ENCODE peak calls at places on chromosome 20, in five cellular contexts. Q is GM23248, H is H1, G is Peyer's patch, Y is fibroblast of lung. X is an unnamed sample. For H3K4me1, the result is how much of the 10 kb centered on the place peaks cover.

GRCh38 chr20:1460275-1460674 is 6.4 kb downstream of the NSFL1C start:
- DNase-seq in Q (no peak), G (no peak), H (no peak), Y (no peak), X (no peak)

GRCh38 chr20:47620808-47621805 is 119.4 kb downstream of the NCOA3 start:
- DNase-seq in Y (peak), G (no peak), H (no peak), Q (peak), X (no peak)

GRCh38 chr20:44517454-44517853 is 4.4 kb downstream of the SERINC3 start:
- DNase-seq in H (no peak), Y (no peak), Q (no peak), G (no peak), X (no peak)

GRCh38 chr20:22106308-22106938 is 401.0 kb downstream of the PAX1 start:
- DNase-seq in H (no peak), G (no peak), Y (no peak), Q (peak), X (no peak)

GRCh38 chr20:33450867-33451266 is 7.3 kb upstream of the SNTA1 start:
- DNase-seq in H (no peak), G (no peak), Y (peak), Q (peak), X (no peak)

GRCh38 chr20:39474829-39475228 is 512.7 kb downstream of the DHX35 start:
- DNase-seq in Q (no peak), G (no peak), Y (no peak), H (no peak), X (no peak)

GRCh38 chr20:23889775-23890187 is 10.2 kb upstream of the CST5 start:
- DNase-seq in G (no peak), Y (no peak), H (no peak), Q (peak), X (no peak)

GRCh38 chr20:39021748-39022147 is 59.6 kb downstream of the DHX35 start:
- DNase-seq in H (no peak), Q (no peak), G (no peak), Y (no peak), X (no peak)

GRCh38 chr20:63215101-63216040 is 560 bp downstream of the YTHDF1 start:
- DNase-seq in Y (peak), G (no peak), Q (peak), H (no peak), X (peak)

GRCh38 chr20:53599039-53599362 is 5.4 kb upstream of the ZNF217 start:
- DNase-seq in Q (no peak), H (no peak), Y (no peak), G (no peak), X (no peak)

GRCh38 chr20:846894-847278 is 13.4 kb downstream of the FAM110A start:
- DNase-seq in Y (no peak), G (peak), Q (no peak), H (no peak), X (peak)

GRCh38 chr20:2005831-2006426 is 12.1 kb upstream of the PDYN start:
- DNase-seq in G (peak), H (peak), Q (peak), Y (peak), X (no peak)

GRCh38 chr20:12180107-12180661 is 262.5 kb downstream of the BTBD3 start:
- DNase-seq in G (no peak), Y (no peak), Q (no peak), H (no peak), X (no peak)

GRCh38 chr20:8627386-8628030 is 441.4 kb upstream of the PLCB4 start:
- DNase-seq in Q (no peak), H (no peak), G (no peak), Y (no peak), X (no peak)
- H3K4me3 ChIP-seq in Q (no peak), H (no peak), G (no peak), Y (peak), X (no peak)

DNA sequence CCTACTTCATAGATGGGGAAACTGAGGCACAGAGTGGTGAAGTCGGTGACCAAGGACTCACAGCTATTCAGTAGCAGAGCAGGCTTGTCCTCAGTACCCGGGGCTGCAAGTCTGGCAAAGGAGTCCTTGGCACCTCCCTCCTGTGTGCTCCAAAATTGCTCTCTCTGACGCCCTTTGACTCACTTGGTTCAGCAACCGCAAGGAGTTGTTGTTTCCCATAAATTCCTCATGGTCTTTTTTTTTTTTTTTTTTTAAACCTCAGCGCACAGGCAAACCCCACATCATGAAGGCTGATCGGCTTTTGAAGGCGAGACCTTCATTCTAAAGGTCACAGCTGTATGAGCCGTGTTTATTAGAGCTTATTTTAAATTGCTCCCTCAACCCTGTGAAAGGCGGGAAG is 143.2 kb downstream of the CEBPB start:
- DNase-seq in Q (peak), Y (peak), G (no peak), H (no peak), X (no peak)
- H3K4me1 ChIP-seq in Q (half or more), Y (under half), G (under half), H (under half), X (under half)

DNA sequence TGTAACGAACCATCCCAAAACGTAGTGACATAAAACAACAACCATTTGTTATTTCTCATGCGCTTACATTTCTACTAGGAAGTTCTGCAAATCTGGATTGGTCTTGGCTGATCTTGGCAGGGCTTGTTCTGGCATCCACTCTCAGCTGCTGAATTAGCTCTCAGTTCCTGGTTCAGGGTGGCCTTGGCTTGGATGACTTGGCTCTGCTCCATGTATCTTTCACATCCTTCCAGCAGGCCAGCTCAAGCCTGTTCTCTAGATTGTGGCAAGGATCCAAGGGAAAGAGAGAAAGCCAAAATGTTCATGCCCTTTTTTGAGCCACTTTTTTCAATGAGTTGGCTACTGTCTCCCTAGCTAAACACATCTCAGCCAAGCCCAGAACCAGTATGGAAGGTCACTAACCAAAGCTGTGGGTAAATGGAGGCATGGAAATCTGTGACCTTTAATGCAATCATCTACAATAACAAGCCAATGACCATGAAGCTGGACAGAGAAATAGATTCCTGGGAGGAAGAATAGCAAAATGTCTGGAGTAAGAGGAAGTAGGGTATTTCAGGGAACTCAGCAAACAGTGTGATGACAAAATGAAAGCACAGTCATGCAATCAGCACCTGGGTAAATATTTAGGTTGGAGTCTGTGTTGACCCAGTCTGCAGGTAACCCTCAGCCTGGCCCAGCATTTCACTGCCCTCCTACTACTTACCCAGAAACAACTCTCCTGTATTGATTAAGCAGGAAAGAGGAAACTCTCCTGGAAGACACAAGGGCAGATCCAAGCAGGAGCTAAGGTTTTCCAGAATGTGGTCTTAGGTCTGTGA is 32.7 kb upstream of the SNAP25 start:
- DNase-seq in H (no peak), G (no peak), Q (no peak), Y (no peak), X (no peak)
- H3K4me3 ChIP-seq in H (no peak), G (no peak), Q (no peak), Y (no peak), X (no peak)

GRCh38 chr20:48822879-48823385 is 4.9 kb downstream of the PREX1 start:
- DNase-seq in Y (no peak), H (no peak), Q (no peak), G (no peak), X (no peak)
- H3K4me1 ChIP-seq in Y (under half), H (under half), Q (under half), G (under half), X (under half)

X was measured in mucosa of descending colon.